ENCODE peak calls at places on chromosomes 13 and 19, in five cellular contexts. One of them, this sample, is unnamed.

GRCh38 chr19:49363265-49364082 is at the start of gene DKKL1:
- DNase-seq in gastrocnemius medialis: peak
- DNase-seq in IMR-90: peak
- DNase-seq in CD8-positive, alpha-beta T cell: peak
- DNase-seq in choroid plexus epithelial cell: peak
- DNase-seq in this sample: peak

GRCh38 chr13:74027161-74027779 is 106.9 kb downstream of the KLF12 start:
- DNase-seq in gastrocnemius medialis: no peak
- DNase-seq in choroid plexus epithelial cell: no peak
- DNase-seq in CD8-positive, alpha-beta T cell: no peak
- DNase-seq in IMR-90: no peak
- DNase-seq in this sample: no peak

GRCh38 chr13:102394158-102395053 is 7.4 kb downstream of the FGF14 start:
- DNase-seq in choroid plexus epithelial cell: peak
- DNase-seq in IMR-90: peak
- DNase-seq in CD8-positive, alpha-beta T cell: peak
- DNase-seq in gastrocnemius medialis: peak
- DNase-seq in this sample: peak

GRCh38 chr13:94056362-94056990 is 423.0 kb downstream of the DCT start:
- DNase-seq in gastrocnemius medialis: no peak
- DNase-seq in CD8-positive, alpha-beta T cell: no peak
- DNase-seq in IMR-90: peak
- DNase-seq in choroid plexus epithelial cell: peak
- DNase-seq in this sample: no peak

GRCh38 chr19:18594096-18594823 is 5.7 kb downstream of the REX1BD start:
- DNase-seq in CD8-positive, alpha-beta T cell: peak
- DNase-seq in gastrocnemius medialis: peak
- DNase-seq in choroid plexus epithelial cell: peak
- DNase-seq in IMR-90: peak
- DNase-seq in this sample: peak

GRCh38 chr19:574658-575526 is 2.5 kb downstream of the BSG start:
- DNase-seq in CD8-positive, alpha-beta T cell: no peak
- DNase-seq in gastrocnemius medialis: peak
- DNase-seq in choroid plexus epithelial cell: peak
- DNase-seq in IMR-90: peak
- DNase-seq in this sample: no peak

GRCh38 chr13:36072536-36072935 is 58.6 kb downstream of the DCLK1 start:
- DNase-seq in gastrocnemius medialis: no peak
- DNase-seq in IMR-90: no peak
- DNase-seq in CD8-positive, alpha-beta T cell: no peak
- DNase-seq in choroid plexus epithelial cell: no peak
- DNase-seq in this sample: no peak

GRCh38 chr13:33377825-33378224 is 92.3 kb upstream of the STARD13 start:
- DNase-seq in choroid plexus epithelial cell: no peak
- DNase-seq in CD8-positive, alpha-beta T cell: no peak
- DNase-seq in IMR-90: no peak
- DNase-seq in gastrocnemius medialis: no peak
- DNase-seq in this sample: no peak

GRCh38 chr13:83450586-83450985 is 431.7 kb downstream of the SLITRK1 start:
- DNase-seq in choroid plexus epithelial cell: peak
- DNase-seq in IMR-90: no peak
- DNase-seq in gastrocnemius medialis: no peak
- DNase-seq in CD8-positive, alpha-beta T cell: no peak
- DNase-seq in this sample: no peak

GRCh38 chr13:110420626-110421025 is 113.5 kb downstream of the COL4A2 start:
- DNase-seq in choroid plexus epithelial cell: no peak
- DNase-seq in gastrocnemius medialis: no peak
- DNase-seq in IMR-90: no peak
- DNase-seq in CD8-positive, alpha-beta T cell: no peak
- DNase-seq in this sample: no peak

GRCh38 chr13:83215627-83216026 is 666.6 kb downstream of the SLITRK1 start:
- DNase-seq in CD8-positive, alpha-beta T cell: no peak
- DNase-seq in IMR-90: peak
- DNase-seq in gastrocnemius medialis: no peak
- DNase-seq in choroid plexus epithelial cell: peak
- DNase-seq in this sample: no peak

GRCh38 chr13:94481966-94482365 is 2.5 kb upstream of the DCT start:
- DNase-seq in IMR-90: peak
- DNase-seq in choroid plexus epithelial cell: peak
- DNase-seq in gastrocnemius medialis: peak
- DNase-seq in CD8-positive, alpha-beta T cell: no peak
- DNase-seq in this sample: peak

GRCh38 chr13:43516401-43516826 is 270.4 kb downstream of the ENOX1 start:
- DNase-seq in choroid plexus epithelial cell: peak
- DNase-seq in IMR-90: peak
- DNase-seq in gastrocnemius medialis: peak
- DNase-seq in CD8-positive, alpha-beta T cell: no peak
- DNase-seq in this sample: no peak

GRCh38 chr13:59865398-59865797 is 298.3 kb downstream of the DIAPH3 start:
- DNase-seq in gastrocnemius medialis: no peak
- DNase-seq in choroid plexus epithelial cell: no peak
- DNase-seq in IMR-90: peak
- DNase-seq in CD8-positive, alpha-beta T cell: no peak
- DNase-seq in this sample: no peak

GRCh38 chr19:29397748-29398147 is 128.0 kb upstream of the VSTM2B start:
- DNase-seq in choroid plexus epithelial cell: no peak
- DNase-seq in IMR-90: no peak
- DNase-seq in CD8-positive, alpha-beta T cell: no peak
- DNase-seq in gastrocnemius medialis: no peak
- DNase-seq in this sample: no peak

GRCh38 chr13:75788494-75788991 is 152.4 kb downstream of the LMO7 start:
- DNase-seq in gastrocnemius medialis: peak
- DNase-seq in CD8-positive, alpha-beta T cell: no peak
- DNase-seq in IMR-90: peak
- DNase-seq in choroid plexus epithelial cell: peak
- DNase-seq in this sample: no peak

GRCh38 chr19:48556163-48556562 is 4.2 kb downstream of the SULT2B1 start:
- DNase-seq in choroid plexus epithelial cell: peak
- DNase-seq in gastrocnemius medialis: no peak
- DNase-seq in CD8-positive, alpha-beta T cell: no peak
- DNase-seq in IMR-90: peak
- DNase-seq in this sample: no peak

GRCh38 chr19:35155441-35155840 is 906 bp downstream of the FXYD5 start:
- DNase-seq in IMR-90: no peak
- DNase-seq in gastrocnemius medialis: no peak
- DNase-seq in CD8-positive, alpha-beta T cell: peak
- DNase-seq in choroid plexus epithelial cell: no peak
- DNase-seq in this sample: no peak

GRCh38 chr13:94182185-94182761 is 297.2 kb downstream of the DCT start:
- DNase-seq in CD8-positive, alpha-beta T cell: no peak
- DNase-seq in gastrocnemius medialis: no peak
- DNase-seq in choroid plexus epithelial cell: no peak
- DNase-seq in IMR-90: no peak
- DNase-seq in this sample: no peak

GRCh38 chr13:51271528-51272070 is 49.4 kb downstream of the FAM124A start:
- DNase-seq in gastrocnemius medialis: no peak
- DNase-seq in CD8-positive, alpha-beta T cell: no peak
- DNase-seq in choroid plexus epithelial cell: no peak
- DNase-seq in IMR-90: no peak
- DNase-seq in this sample: no peak

GRCh38 chr13:112032186-112032835 is 34.6 kb upstream of the SOX1 start:
- DNase-seq in CD8-positive, alpha-beta T cell: no peak
- DNase-seq in gastrocnemius medialis: no peak
- DNase-seq in choroid plexus epithelial cell: no peak
- DNase-seq in IMR-90: peak
- DNase-seq in this sample: no peak

GRCh38 chr19:29292562-29292961 is 79.6 kb upstream of the UQCRFS1 start:
- DNase-seq in IMR-90: no peak
- DNase-seq in CD8-positive, alpha-beta T cell: no peak
- DNase-seq in gastrocnemius medialis: no peak
- DNase-seq in choroid plexus epithelial cell: no peak
- DNase-seq in this sample: no peak

GRCh38 chr13:50127017-50127725 is 111.9 kb downstream of the KCNRG start:
- DNase-seq in IMR-90: peak
- DNase-seq in CD8-positive, alpha-beta T cell: peak
- DNase-seq in gastrocnemius medialis: peak
- DNase-seq in choroid plexus epithelial cell: peak
- DNase-seq in this sample: peak

GRCh38 chr13:113838711-113839201 is 25.1 kb downstream of the GAS6 start:
- DNase-seq in choroid plexus epithelial cell: no peak
- DNase-seq in CD8-positive, alpha-beta T cell: no peak
- DNase-seq in IMR-90: no peak
- DNase-seq in gastrocnemius medialis: peak
- DNase-seq in this sample: no peak
- H3K4me3 ChIP-seq in choroid plexus epithelial cell: peak
- H3K4me3 ChIP-seq in CD8-positive, alpha-beta T cell: no peak
- H3K4me3 ChIP-seq in IMR-90: peak
- H3K4me3 ChIP-seq in gastrocnemius medialis: no peak
- H3K4me3 ChIP-seq in this sample: no peak

GRCh38 chr19:7623725-7624603 is 5.4 kb downstream of the XAB2 start:
- DNase-seq in CD8-positive, alpha-beta T cell: no peak
- DNase-seq in gastrocnemius medialis: no peak
- DNase-seq in choroid plexus epithelial cell: no peak
- DNase-seq in IMR-90: no peak
- DNase-seq in this sample: no peak
- TF ChIP-seq CTCF in CD8-positive, alpha-beta T cell: no peak
- TF ChIP-seq CTCF in gastrocnemius medialis: no peak
- TF ChIP-seq CTCF in choroid plexus epithelial cell: no peak
- TF ChIP-seq CTCF in IMR-90: no peak
- TF ChIP-seq CTCF in this sample: no peak

DNA sequence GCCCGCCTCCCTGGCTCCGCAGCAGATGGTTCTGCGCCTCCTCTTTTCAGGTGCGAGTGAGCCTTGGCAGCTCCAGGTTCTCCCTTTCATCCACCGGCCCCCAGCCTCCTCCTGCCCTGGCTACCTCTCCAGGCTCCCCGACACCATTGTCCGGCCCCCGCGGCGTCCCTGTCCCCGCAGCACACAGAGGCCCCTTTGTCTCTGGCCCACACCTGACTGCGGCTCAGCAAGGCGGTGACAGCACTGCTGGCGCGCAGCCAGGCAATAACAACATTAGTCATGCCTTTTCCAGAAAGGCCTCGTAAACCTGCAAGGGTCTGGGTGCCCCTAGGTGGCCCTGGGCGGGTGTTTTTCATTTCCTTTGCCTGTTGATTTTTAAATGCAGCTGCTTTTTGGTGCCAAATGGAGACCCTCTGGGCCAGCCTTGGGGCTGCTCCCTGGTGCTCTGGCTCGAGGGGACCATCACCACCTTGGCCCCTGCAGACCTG is 73.2 kb upstream of the MEDAG start:
- DNase-seq in gastrocnemius medialis: no peak
- DNase-seq in CD8-positive, alpha-beta T cell: no peak
- DNase-seq in IMR-90: no peak
- DNase-seq in choroid plexus epithelial cell: peak
- DNase-seq in this sample: no peak
- H3K4me3 ChIP-seq in gastrocnemius medialis: no peak
- H3K4me3 ChIP-seq in CD8-positive, alpha-beta T cell: no peak
- H3K4me3 ChIP-seq in IMR-90: no peak
- H3K4me3 ChIP-seq in choroid plexus epithelial cell: no peak
- H3K4me3 ChIP-seq in this sample: no peak

GRCh38 chr13:30450066-30450465 is 15.7 kb downstream of the HMGB1 start:
- DNase-seq in choroid plexus epithelial cell: no peak
- DNase-seq in CD8-positive, alpha-beta T cell: no peak
- DNase-seq in gastrocnemius medialis: no peak
- DNase-seq in IMR-90: no peak
- DNase-seq in this sample: no peak

GRCh38 chr13:30456290-30456689 is 9.4 kb downstream of the HMGB1 start:
- DNase-seq in gastrocnemius medialis: no peak
- DNase-seq in CD8-positive, alpha-beta T cell: no peak
- DNase-seq in IMR-90: no peak
- DNase-seq in choroid plexus epithelial cell: no peak
- DNase-seq in this sample: no peak

GRCh38 chr13:30457306-30457891 is 8.3 kb downstream of the HMGB1 start:
- DNase-seq in gastrocnemius medialis: no peak
- DNase-seq in IMR-90: no peak
- DNase-seq in CD8-positive, alpha-beta T cell: no peak
- DNase-seq in choroid plexus epithelial cell: no peak
- DNase-seq in this sample: no peak

GRCh38 chr13:30454991-30455390 is 10.7 kb downstream of the HMGB1 start:
- DNase-seq in CD8-positive, alpha-beta T cell: no peak
- DNase-seq in gastrocnemius medialis: no peak
- DNase-seq in IMR-90: no peak
- DNase-seq in choroid plexus epithelial cell: no peak
- DNase-seq in this sample: no peak

DNA sequence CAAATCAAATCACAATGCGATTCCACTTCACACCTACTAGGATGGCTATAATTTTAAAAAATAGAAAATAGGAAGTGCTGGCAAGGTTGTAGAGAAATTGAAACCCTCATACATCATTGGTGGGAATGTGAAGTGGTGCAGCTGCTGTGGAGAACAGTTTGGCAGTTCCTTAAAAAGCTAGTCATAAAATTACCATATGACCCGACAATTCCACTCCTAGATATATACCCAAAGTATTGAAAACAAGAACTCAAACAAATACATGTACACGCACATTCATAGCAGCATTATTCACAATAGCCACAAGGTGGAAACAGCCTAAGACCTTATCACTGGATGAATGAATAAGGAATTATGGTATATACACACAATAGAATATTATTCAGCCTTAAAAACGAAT is 12.0 kb downstream of the HMGB1 start:
- DNase-seq in IMR-90: peak
- DNase-seq in gastrocnemius medialis: no peak
- DNase-seq in choroid plexus epithelial cell: peak
- DNase-seq in CD8-positive, alpha-beta T cell: no peak
- DNase-seq in this sample: no peak
- TF ChIP-seq CTCF in IMR-90: peak
- TF ChIP-seq CTCF in gastrocnemius medialis: no peak
- TF ChIP-seq CTCF in choroid plexus epithelial cell: peak
- TF ChIP-seq CTCF in CD8-positive, alpha-beta T cell: no peak
- TF ChIP-seq CTCF in this sample: no peak

DNA sequence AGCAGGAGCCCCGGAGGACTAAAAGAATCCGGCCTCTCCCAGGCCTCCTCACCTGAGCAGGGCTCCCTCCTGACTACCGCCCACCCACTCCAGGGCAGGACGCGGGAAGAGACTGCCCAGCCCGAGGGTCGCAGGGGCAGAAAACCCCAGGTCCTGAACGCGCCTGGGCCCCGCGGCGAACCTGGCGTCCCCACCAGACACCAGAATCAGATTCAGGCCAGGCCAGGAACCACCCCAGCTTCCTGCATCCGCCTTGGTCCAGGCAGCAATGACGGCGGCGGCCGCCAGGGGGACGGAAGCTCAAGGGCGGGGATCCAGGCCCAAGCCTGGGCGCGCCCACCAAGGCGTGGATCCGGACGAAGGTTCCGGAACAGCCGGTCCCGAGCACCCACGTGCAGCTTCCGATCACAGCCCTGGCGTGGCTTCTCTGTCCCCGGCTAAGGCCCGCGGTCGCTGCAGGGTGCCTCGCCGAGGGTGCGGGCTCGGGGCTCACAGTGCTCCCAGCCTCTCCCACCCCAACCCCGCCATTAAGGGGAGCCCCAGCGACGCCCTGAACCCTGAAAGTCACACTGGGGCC is 3.6 kb downstream of the LGALS7 start:
- DNase-seq in gastrocnemius medialis: peak
- DNase-seq in IMR-90: peak
- DNase-seq in choroid plexus epithelial cell: peak
- DNase-seq in CD8-positive, alpha-beta T cell: peak
- DNase-seq in this sample: peak
- H3K4me3 ChIP-seq in gastrocnemius medialis: peak
- H3K4me3 ChIP-seq in IMR-90: no peak
- H3K4me3 ChIP-seq in choroid plexus epithelial cell: peak
- H3K4me3 ChIP-seq in CD8-positive, alpha-beta T cell: peak
- H3K4me3 ChIP-seq in this sample: peak